ENCODE peak calls at places on chromosomes 3 and 15, in six cellular contexts. W, C, D, F, T and E are unnamed samples.

GRCh38 chr3:14989943-14990753 is 42.8 kb downstream of the NR2C2 start:
- DNase-seq in F (no peak), T (no peak), D (no peak), C (no peak), W (no peak), E (no peak)

GRCh38 chr15:96047255-96047931 is 283.1 kb upstream of the NR2F2 start:
- DNase-seq in W (no peak), F (no peak), C (no peak), D (no peak), T (peak), E (no peak)

GRCh38 chr3:127253491-127253890 is 34.4 kb downstream of the PRR20G start:
- DNase-seq in F (no peak), D (no peak), C (no peak), W (no peak), T (no peak), E (no peak)

GRCh38 chr3:109356442-109357155 is 19.3 kb upstream of the DPPA4 start:
- DNase-seq in C (no peak), D (no peak), W (no peak), F (no peak), T (no peak), E (no peak)

GRCh38 chr3:101879623-101880284 is 30.4 kb downstream of the NFKBIZ start:
- DNase-seq in C (no peak), T (no peak), W (no peak), F (peak), D (no peak), E (no peak)

GRCh38 chr15:62997441-62997840 is 45.1 kb upstream of the TPM1 start:
- DNase-seq in D (no peak), W (no peak), T (no peak), F (no peak), C (no peak), E (no peak)

GRCh38 chr3:139518926-139519842 is 20.4 kb downstream of the RBP1 start:
- DNase-seq in D (no peak), W (no peak), T (no peak), F (no peak), C (no peak), E (no peak)

GRCh38 chr3:48655586-48655985 is 7.1 kb downstream of the CELSR3 start:
- DNase-seq in W (no peak), C (peak), F (no peak), T (no peak), D (no peak), E (no peak)

GRCh38 chr15:60932051-60932915 is 296.8 kb downstream of the RORA start:
- DNase-seq in T (peak), D (no peak), F (no peak), W (no peak), C (peak), E (no peak)

GRCh38 chr3:87898971-87899370 is 159.8 kb downstream of the CGGBP1 start:
- DNase-seq in W (no peak), T (no peak), C (no peak), D (no peak), F (no peak), E (no peak)

GRCh38 chr3:173395073-173395411 is 2.5 kb upstream of the NLGN1 start:
- DNase-seq in F (peak), C (no peak), T (no peak), W (no peak), D (no peak), E (no peak)